ENCODE peak calls at places on chromosomes 3 and 15, in nine cellular contexts. X is BJ; C is EH; J is OCI-LY7; A is GM13976; N is MV-4-11; U is activated CD4-positive, alpha-beta T cell treated with anti-CD3 and anti-CD28 coated beads for 36 hours; E is naive thymus-derived CD4-positive, alpha-beta T cell; M is type B pancreatic cell. T is an unnamed sample.

GRCh38 chr15:88568589-88568988 is 22.1 kb upstream of the DET1 start:
- DNase-seq in X (no peak), C (peak; percentile 39), J (no peak), A (no peak), N (no peak), U (no peak), E (no peak), M (no peak), T (no peak)

GRCh38 chr3:29011441-29011840 is 269.4 kb upstream of the RBMS3 start:
- DNase-seq in X (no peak), C (no peak), J (no peak), A (no peak), N (no peak), U (no peak), E (no peak), M (no peak), T (no peak)

GRCh38 chr15:97259943-97260342 is 700.6 kb upstream of the ARRDC4 start:
- DNase-seq in X (no peak), C (no peak), J (no peak), A (no peak), N (no peak), U (no peak), E (no peak), M (no peak), T (no peak)

GRCh38 chr3:170585937-170586310 is at the start of gene SLC7A14:
- DNase-seq in X (no peak), C (no peak), J (no peak), A (no peak), N (no peak), U (no peak), E (no peak), M (no peak), T (no peak)

GRCh38 chr15:81275711-81276417 is 48.1 kb downstream of the STARD5 start:
- DNase-seq in X (no peak), C (peak; percentile 34), J (no peak), A (no peak), N (no peak), U (no peak), E (no peak), M (no peak), T (no peak)

GRCh38 chr15:72199721-72200212 is 2.2 kb upstream of the GRAMD2A start:
- DNase-seq in X (no peak), C (peak; percentile 80), J (peak; percentile 72), A (peak; percentile 82), N (peak; percentile 54), U (peak; percentile 82), E (peak; percentile 76), M (no peak), T (peak; percentile 82)

GRCh38 chr3:32288819-32289218 is 50.3 kb downstream of the CMTM8 start:
- DNase-seq in X (no peak), C (no peak), J (peak; percentile 45), A (peak; percentile 26), N (no peak), U (no peak), E (peak; percentile 63), M (no peak), T (peak; percentile 27)

GRCh38 chr15:61794276-61794675 is 266.0 kb downstream of the VPS13C start:
- DNase-seq in X (no peak), C (peak; percentile 6), J (no peak), A (no peak), N (no peak), U (no peak), E (no peak), M (no peak), T (no peak)

GRCh38 chr3:197501879-197502620 is 53.7 kb downstream of the BDH1 start:
- DNase-seq in X (no peak), C (peak; percentile 69), J (peak; percentile 31), A (peak; percentile 79), N (peak; percentile 94), U (peak; percentile 77), E (peak; percentile 24), M (no peak), T (peak; percentile 71)

GRCh38 chr3:194315965-194316361 is 35.2 kb downstream of the CPN2 start:
- DNase-seq in X (no peak), C (no peak), J (no peak), A (no peak), N (peak; percentile 31), U (no peak), E (no peak), M (no peak), T (no peak)

T was measured in activated CD4-positive, alpha-beta memory T cell treated with anti-CD3 and anti-CD28 coated beads for 36 hours.